ENCODE peak calls at places on chromosomes 4 and X, in five cellular contexts. A, C, J, P and U are unnamed samples.
A peak's percentile ranks its signal among the peaks of the same experiment; 100 is the strongest.

GRCh38 chr4:77100234-77100633 is 24.4 kb upstream of the CCNI start:
- DNase-seq in A (no peak), C (peak; percentile 83), J (no peak), P (no peak), U (no peak)

GRCh38 chr4:109433281-109434006 is at the start of gene SEC24B:
- DNase-seq in A (peak; percentile 62), C (peak; percentile 84), J (peak; percentile 95), P (peak; percentile 92), U (peak; percentile 95)

GRCh38 chr4:143085224-143085623 is 99.5 kb upstream of the USP38 start:
- DNase-seq in A (peak; percentile 8), C (peak; percentile 2), J (no peak), P (no peak), U (no peak)

GRCh38 chr4:149793459-149793858 is 22.2 kb downstream of the IQCM start:
- DNase-seq in A (peak; percentile 45), C (no peak), J (no peak), P (no peak), U (no peak)

GRCh38 chr4:40482985-40483647 is 146.5 kb downstream of the RBM47 start:
- DNase-seq in A (no peak), C (no peak), J (no peak), P (no peak), U (no peak)

GRCh38 chr4:88757776-88758175 is 60.1 kb upstream of the NAP1L5 start:
- DNase-seq in A (no peak), C (no peak), J (no peak), P (no peak), U (no peak)

GRCh38 chrX:8988456-8988855 is 45.5 kb downstream of the FAM9B start:
- DNase-seq in A (peak; percentile 57), C (no peak), J (no peak), P (no peak), U (peak; percentile 39)

GRCh38 chr4:85491527-85491926 is 16.6 kb downstream of the ARHGAP24 start:
- DNase-seq in A (no peak), C (no peak), J (no peak), P (no peak), U (no peak)

GRCh38 chr4:15832523-15833451 is 54.7 kb downstream of the CD38 start:
- DNase-seq in A (no peak), C (no peak), J (no peak), P (no peak), U (no peak)

GRCh38 chrX:136496359-136496767 is 1.0 kb upstream of the HTATSF1 start:
- DNase-seq in A (no peak), C (no peak), J (no peak), P (no peak), U (no peak)

GRCh38 chrX:136496768-136497555 is 430 bp upstream of the HTATSF1 start:
- DNase-seq in A (peak; percentile 79), C (peak; percentile 84), J (peak; percentile 88), P (peak; percentile 88), U (peak; percentile 84)

GRCh38 chrX:136495043-136495442 is 2.3 kb upstream of the HTATSF1 start:
- DNase-seq in A (no peak), C (no peak), J (no peak), P (no peak), U (no peak)

GRCh38 chrX:136491832-136492231 is 4.1 kb downstream of the BRS3 start:
- DNase-seq in A (no peak), C (no peak), J (no peak), P (no peak), U (no peak)

DNA sequence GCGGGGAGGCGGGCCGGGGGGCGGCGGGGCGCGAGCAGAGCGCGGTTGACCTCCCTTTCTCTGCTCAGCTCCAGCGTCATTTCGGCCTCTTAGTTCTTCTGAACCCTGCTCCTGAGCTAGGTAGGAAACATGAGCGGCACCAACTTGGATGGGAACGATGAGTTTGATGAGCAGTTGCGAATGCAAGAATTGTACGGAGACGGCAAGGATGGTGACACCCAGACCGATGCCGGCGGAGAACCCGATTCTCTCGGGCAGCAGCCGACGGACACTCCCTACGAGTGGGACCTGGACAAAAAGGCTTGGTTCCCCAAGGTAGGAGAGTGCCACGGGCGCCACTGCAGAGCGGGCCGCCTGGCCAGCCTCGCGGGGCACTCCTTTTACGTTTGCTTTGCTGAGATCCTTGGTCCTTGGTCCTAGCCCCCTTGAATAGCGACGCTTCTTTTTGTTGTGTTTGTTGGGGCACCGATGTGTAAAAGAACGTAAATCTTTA is at the start of gene HTATSF1:
- DNase-seq in A (no peak), C (peak; percentile 20), J (no peak), P (no peak), U (no peak)
- TF ChIP-seq POLR2A in A (no peak), C (no peak), J (no peak), P (no peak), U (no peak)

DNA sequence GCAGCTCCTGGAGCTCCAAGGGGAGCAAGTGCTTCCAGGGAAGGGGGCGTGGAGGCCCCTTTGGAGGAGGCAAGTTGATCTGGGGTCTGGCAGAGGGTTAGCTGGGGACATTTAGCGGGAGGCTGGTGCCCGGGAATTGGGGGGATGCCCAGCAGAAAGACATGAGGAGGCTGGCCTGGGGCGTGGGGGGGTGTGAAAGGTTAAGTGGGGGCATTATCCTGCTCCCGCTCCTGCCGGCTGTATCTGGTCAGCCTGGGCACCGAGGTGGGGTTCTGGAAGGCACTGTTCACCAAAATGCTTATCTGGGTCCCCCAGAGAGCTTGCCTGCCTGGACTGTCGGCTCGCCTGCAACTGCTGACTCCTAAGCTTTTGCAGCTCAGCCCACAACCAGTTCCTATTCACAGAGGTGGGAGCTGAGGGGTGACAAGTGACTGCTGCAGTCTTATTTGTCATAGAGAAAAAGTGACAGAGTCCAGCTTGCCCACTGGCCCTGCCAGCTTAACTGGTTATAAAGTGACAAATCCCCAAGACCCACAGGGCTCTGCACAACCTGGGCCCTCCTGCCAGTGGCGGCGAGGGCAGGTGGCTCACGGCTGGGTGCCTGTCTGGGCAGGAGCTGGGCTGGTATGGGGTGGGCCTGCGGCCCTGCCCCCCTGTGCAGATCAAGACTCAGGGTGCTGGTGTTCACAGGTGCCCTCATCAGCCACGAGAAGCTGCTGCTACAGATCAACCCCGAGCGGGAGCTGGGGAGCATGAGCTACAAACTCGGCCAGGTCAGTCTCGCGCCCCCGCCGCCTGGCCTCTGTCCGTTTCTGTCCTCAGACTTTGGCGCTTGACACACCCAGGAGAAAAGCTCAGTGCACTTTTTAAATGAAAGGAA is 23.7 kb upstream of the MSANTD1 start:
- DNase-seq in A (no peak), C (no peak), J (peak; percentile 67), P (no peak), U (no peak)
- H3K36me3 ChIP-seq in A (peaks cover 61% of the 10 kb centered on the region), C (peaks cover 55% of the 10 kb centered on the region), J (peaks cover 93% of the 10 kb centered on the region), P (no peaks in the 10 kb centered on the region), U (peaks cover 28% of the 10 kb centered on the region)

DNA sequence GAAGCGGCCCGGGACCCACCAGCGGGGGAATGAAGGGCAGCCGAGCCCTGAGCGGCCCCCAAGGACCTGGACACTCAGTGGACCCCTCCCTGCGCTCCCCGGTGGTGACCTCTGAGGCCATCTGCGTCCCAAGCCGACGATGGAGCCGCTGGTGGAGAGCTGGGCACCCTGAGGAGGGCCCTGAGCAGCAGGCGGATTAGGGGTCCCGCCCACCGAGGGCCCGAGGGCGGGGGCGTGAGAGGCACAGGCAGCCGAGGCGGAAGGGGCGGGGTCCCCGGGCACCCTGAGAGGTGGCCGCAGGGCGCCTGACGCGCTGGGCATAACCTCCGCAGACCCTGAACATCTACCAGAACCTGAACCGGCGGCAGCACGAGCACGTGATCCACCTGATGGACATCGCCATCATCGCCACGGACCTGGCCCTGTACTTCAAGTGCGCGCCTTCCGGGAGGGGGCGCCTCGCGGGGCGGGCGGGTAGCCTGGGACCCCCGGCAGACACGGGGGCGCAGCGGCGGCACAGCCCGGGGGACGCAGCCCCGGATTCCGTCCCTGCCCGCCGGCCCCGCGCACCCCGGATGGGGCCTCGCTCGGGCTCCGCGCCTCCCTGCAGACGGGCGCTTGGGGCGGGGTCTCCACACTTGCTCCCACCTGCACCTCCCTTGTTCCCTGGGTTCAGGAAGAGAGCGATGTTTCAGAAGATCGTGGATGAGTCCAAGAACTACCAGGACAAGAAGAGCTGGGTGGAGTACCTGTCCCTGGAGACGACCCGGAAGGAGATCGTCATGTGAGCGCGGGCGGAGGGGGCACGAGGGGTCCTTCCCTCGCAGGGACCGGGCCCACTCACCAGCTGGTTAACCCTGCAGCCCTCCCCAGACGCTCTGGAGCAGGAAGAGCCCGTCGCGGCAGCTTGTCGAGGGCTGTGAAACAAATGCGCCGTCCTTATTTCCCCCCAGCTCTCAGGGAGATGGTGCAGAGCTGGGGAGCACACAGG is 10.3 kb downstream of the ATP5ME start:
- DNase-seq in A (no peak), C (no peak), J (no peak), P (peak; percentile 71), U (peak; percentile 94)
- TF ChIP-seq POLR2A in A (no peak), C (no peak), J (no peak), P (no peak), U (peak; percentile 43)

DNA sequence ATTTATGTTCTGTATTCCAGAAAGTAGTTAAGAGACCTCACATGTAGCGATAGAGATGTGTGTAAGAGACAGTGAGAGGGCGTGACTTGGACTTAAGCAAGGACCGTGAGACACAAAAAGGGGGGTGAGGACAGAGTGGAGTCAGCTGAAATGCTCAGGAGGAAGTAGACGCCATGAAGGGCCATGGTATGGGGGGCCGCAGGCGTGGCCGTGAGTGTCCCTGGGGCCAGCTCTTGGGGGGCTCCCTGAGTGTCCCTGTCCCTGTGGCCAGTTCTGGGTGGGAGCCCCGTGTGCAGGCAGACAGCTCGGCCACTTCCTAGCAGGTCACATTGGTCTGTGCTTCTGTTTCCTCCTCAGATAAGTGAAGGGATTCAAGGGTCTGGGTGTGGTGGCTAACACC is 23.0 kb upstream of the MSANTD1 start:
- DNase-seq in A (no peak), C (no peak), J (no peak), P (no peak), U (peak; percentile 77)
- H3K36me3 ChIP-seq in A (peaks cover 63% of the 10 kb centered on the region), C (peaks cover 60% of the 10 kb centered on the region), J (peaks cover 93% of the 10 kb centered on the region), P (no peaks in the 10 kb centered on the region), U (peaks cover 74% of the 10 kb centered on the region)

DNA sequence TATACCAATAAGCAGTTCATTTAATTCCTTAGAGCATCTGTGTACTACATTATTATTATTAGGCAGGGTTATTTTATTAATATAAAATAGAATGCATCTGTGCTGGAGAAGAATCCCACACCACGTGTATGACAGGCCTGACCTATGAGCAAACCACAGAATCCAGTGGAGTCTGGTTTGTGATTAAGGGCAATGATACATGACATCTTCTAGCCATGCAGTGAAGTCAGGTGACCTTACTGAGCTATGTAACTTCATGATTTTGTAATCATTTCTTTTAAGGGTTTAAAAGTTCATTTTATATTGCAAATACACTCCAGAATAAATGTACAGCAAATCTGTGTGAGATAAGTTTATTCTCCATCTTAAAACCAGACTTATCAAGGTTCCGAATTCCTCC is 1165.0 kb upstream of the TENM3 start:
- DNase-seq in A (peak; percentile 20), C (no peak), J (no peak), P (no peak), U (no peak)
- TF ChIP-seq POLR2A in A (no peak), C (no peak), J (no peak), P (no peak), U (no peak)

GRCh38 chr4:36206012-36206411 is 38.3 kb downstream of the ARAP2 start:
- DNase-seq in A (no peak), C (no peak), J (no peak), P (no peak), U (no peak)
- H3K36me3 ChIP-seq in A (no peaks in the 10 kb centered on the region), C (no peaks in the 10 kb centered on the region), J (peaks cover 5% of the 10 kb centered on the region), P (no peaks in the 10 kb centered on the region), U (no peaks in the 10 kb centered on the region)

GRCh38 chr4:139015269-139015947 is at the start of gene NOCT:
- DNase-seq in A (peak; percentile 94), C (peak; percentile 88), J (peak; percentile 93), P (peak; percentile 92), U (peak; percentile 93)
- TF ChIP-seq POLR2A in A (peak; percentile 98), C (peak; percentile 90), J (peak; percentile 76), P (peak; percentile 88), U (peak; percentile 95)

GRCh38 chr4:169682360-169683047 is 62.1 kb downstream of the CLCN3 start:
- DNase-seq in A (peak; percentile 15), C (no peak), J (no peak), P (no peak), U (no peak)
- H3K36me3 ChIP-seq in A (peaks cover 3% of the 10 kb centered on the region), C (no peaks in the 10 kb centered on the region), J (peaks cover 22% of the 10 kb centered on the region), P (no peaks in the 10 kb centered on the region), U (peaks cover 4% of the 10 kb centered on the region)